ENCODE peak calls at places on chromosomes 16 and 17, in ten cellular contexts. B, I, N, J, U, L, H, G, M and V are unnamed samples.

GRCh38 chr16:5633845-5634440 is 536.3 kb upstream of the EEF2KMT start:
- DNase-seq in U (no peak), J (no peak), L (no peak), G (peak), B (no peak), I (no peak), M (no peak), H (no peak), N (no peak), V (no peak)

GRCh38 chr16:72876981-72877373 is 171.0 kb downstream of the ZFHX3 start:
- DNase-seq in L (no peak), B (no peak), J (no peak), H (no peak), M (no peak), I (no peak), U (no peak), N (no peak), G (no peak), V (no peak)

GRCh38 chr17:18318771-18319450 is 3.8 kb downstream of the SMCR8 start:
- DNase-seq in H (no peak), J (no peak), L (peak), G (no peak), M (no peak), N (no peak), B (no peak), U (peak), I (no peak), V (no peak)

GRCh38 chr16:53370827-53371226 is 63.4 kb upstream of the RBL2 start:
- DNase-seq in U (no peak), I (no peak), B (no peak), H (no peak), M (no peak), N (no peak), L (no peak), G (no peak), J (no peak), V (no peak)

GRCh38 chr17:77332034-77332971 is 191.5 kb downstream of the SEC14L1 start:
- DNase-seq in G (no peak), B (peak), U (peak), N (peak), M (no peak), J (peak), H (peak), L (peak), I (no peak), V (no peak)

GRCh38 chr16:55367796-55368195 is 43.8 kb downstream of the IRX6 start:
- DNase-seq in I (no peak), U (no peak), H (no peak), B (no peak), J (no peak), N (no peak), L (no peak), M (no peak), G (no peak), V (no peak)

GRCh38 chr17:48024149-48025039 is 13.2 kb downstream of the COPZ2 start:
- DNase-seq in J (no peak), M (no peak), B (peak), I (no peak), G (peak), U (peak), H (peak), L (peak), N (peak), V (peak)

GRCh38 chr16:68031951-68032350 is 8.9 kb downstream of the DUS2 start:
- DNase-seq in L (peak), G (peak), N (no peak), J (no peak), I (no peak), B (no peak), H (peak), U (peak), M (no peak), V (no peak)

GRCh38 chr17:12622726-12623125 is 43.0 kb upstream of the MYOCD start:
- DNase-seq in I (no peak), G (no peak), J (no peak), M (no peak), L (no peak), U (no peak), N (no peak), B (no peak), H (no peak), V (no peak)

GRCh38 chr16:27365142-27366089 is 36.6 kb upstream of the IL21R start:
- DNase-seq in M (no peak), I (peak), H (no peak), G (peak), U (no peak), N (no peak), B (no peak), L (no peak), J (no peak), V (no peak)

GRCh38 chr17:19533718-19534561 is at the start of gene SLC47A1:
- DNase-seq in H (peak), G (no peak), N (no peak), M (no peak), I (peak), B (no peak), L (peak), U (no peak), J (no peak), V (no peak)

GRCh38 chr16:69039333-69039941 is 66.0 kb upstream of the HAS3 start:
- DNase-seq in G (no peak), B (no peak), I (peak), N (no peak), L (no peak), M (no peak), U (peak), H (no peak), J (no peak), V (no peak)

DNA sequence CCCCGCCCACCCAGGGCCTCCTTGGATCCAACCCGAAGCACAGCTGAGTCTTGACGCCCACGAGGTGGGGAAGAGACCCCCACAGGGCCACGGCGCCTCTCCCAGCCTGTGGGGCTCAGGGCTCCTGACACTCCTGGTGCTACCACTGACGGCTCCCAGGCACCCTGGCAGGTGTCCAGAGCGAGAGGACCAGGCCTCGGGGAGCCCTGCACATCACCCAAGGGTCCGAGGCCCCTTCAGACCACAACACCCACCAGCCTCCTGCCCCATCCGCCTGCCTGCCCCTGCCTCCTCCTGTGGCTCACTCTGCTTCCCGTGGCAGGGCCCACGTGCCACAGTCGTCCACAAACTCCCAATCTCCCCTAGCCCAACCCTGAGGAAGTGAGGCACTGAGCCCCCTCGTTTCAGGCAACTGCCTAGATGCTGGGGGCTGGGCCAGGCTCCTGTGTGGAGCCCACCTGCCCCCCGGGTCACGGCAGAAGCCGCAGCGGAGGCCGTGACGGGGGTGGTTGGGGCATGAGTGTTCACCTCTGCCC is 28.3 kb upstream of the AATK start:
- DNase-seq in H (no peak), M (no peak), I (no peak), G (no peak), L (no peak), U (no peak), B (no peak), J (no peak), N (no peak), V (no peak)
- H3K27ac ChIP-seq in H (no peak), M (no peak), I (no peak), G (no peak), L (no peak), U (no peak), B (no peak), J (no peak), N (no peak), V (no peak)

GRCh38 chr17:15782809-15783208 is 50.7 kb downstream of the TBC1D26 start:
- DNase-seq in G (no peak), U (peak), M (no peak), J (peak), N (peak), H (peak), I (peak), L (no peak), B (no peak), V (no peak)
- TF ChIP-seq POLR2A in G (no peak), U (no peak), M (no peak), J (no peak), N (no peak), H (no peak), I (no peak), L (no peak), B (no peak), V (no peak)

DNA sequence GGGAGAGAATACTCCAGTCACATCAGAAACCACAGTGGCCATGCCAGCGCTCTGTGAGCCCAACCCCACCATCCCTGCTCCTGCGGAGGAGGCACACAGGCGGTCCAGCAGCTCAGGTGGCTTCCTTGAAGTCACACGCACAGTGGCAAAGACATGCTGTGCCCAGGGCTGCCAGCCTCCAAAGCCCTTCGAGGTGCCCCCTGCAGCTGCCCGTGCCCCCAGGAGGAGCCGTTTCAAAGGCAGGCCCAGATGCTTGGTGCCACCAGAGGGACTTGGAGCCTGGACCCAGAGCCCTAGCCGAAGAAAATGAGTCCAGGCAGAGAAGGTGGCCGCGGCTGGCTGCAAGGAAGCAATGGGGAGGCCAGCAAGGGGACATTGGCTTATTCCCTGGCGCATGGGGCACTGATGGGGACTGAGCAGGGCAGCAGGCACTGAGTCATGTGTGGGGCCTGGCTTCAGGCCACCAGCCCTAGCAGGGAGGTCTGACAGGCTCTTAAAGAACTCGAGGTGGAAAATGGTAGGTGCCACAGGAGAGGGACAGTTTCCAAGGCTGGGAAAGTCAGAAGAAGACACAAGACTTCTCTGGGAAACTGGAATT is 17.2 kb upstream of the CACNG1 start:
- DNase-seq in M (no peak), N (no peak), G (no peak), U (no peak), L (no peak), H (no peak), I (no peak), J (no peak), B (no peak), V (no peak)
- TF ChIP-seq POLR2AphosphoS5 in M (no peak), N (no peak), G (no peak), U (no peak), L (no peak), H (no peak), I (no peak), J (no peak), B (no peak), V (no peak)

GRCh38 chr16:84314814-84315213 is 20.1 kb downstream of the WFDC1 start:
- DNase-seq in G (no peak), L (no peak), U (peak), I (no peak), H (no peak), J (no peak), M (no peak), N (no peak), B (no peak), V (no peak)
- H3K27ac ChIP-seq in G (no peak), L (no peak), U (no peak), I (no peak), H (no peak), J (no peak), M (no peak), N (peak), B (no peak), V (no peak)

GRCh38 chr17:39225308-39225973 is at the start of gene STAC2:
- DNase-seq in J (no peak), M (no peak), B (no peak), G (no peak), L (peak), U (no peak), H (no peak), I (no peak), N (no peak), V (no peak)

GRCh38 chr17:39225974-39226683 is 384 bp upstream of the STAC2 start:
- DNase-seq in J (peak), U (peak), H (peak), G (no peak), M (no peak), L (no peak), B (no peak), I (peak), N (peak), V (peak)

GRCh38 chr17:39224778-39225307 is 902 bp downstream of the STAC2 start:
- DNase-seq in N (no peak), H (no peak), G (no peak), U (no peak), L (no peak), B (no peak), M (no peak), J (no peak), I (no peak), V (no peak)

GRCh38 chr17:39222866-39223834 is 2.6 kb downstream of the STAC2 start:
- DNase-seq in M (no peak), J (no peak), U (no peak), L (no peak), B (no peak), I (no peak), H (no peak), G (no peak), N (no peak), V (no peak)

DNA sequence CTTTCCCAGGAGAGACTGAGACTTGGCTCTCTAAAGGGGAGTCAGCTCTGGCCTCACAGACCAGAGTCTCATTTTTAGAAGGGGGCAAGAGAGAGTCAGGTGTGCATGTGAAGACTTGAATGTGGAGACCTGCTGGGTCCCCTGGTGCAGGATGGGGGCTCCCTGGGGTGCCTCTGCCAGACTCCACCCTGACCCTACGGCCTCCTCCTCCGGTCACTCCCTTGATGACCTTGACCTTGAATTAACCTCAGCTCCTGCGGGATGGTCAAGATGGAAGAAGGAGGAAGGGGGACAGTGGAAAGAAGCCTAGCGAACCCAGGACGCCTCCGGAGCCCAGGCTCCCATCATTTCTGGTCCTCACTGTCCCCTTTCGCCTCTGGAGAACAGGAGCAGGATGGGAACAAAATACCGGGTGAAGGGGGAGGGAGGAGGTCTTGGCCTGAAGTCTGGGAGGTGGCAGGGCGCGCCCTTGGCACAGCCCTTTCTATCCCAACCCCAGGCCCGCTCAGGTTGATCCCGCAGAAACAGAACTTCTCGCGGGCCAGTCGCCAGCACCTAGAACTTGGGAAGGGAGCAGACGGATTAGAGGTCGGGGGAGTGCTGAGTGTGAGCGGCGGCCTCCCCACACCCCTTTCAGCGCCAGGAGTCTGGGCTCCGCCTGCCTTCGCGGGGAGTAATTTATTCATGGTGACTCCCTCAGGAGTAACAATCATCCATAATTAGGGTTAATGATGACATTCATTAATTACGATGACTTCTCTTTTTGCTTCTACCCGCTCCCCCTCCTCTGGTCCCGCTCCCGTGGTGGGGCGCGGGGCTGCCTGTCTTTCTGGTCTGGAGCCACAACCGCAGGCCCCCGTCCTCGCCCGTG is 1.6 kb downstream of the STAC2 start:
- DNase-seq in U (no peak), L (no peak), B (no peak), J (no peak), H (no peak), M (no peak), G (no peak), N (no peak), I (no peak), V (no peak)
- TF ChIP-seq POLR2A in U (no peak), L (no peak), B (no peak), J (no peak), H (no peak), M (no peak), G (no peak), N (no peak), I (no peak), V (no peak)

GRCh38 chr16:31877876-31878642 is 4.5 kb downstream of the ZNF267 start:
- DNase-seq in J (no peak), B (no peak), L (no peak), U (no peak), G (no peak), N (no peak), I (no peak), H (no peak), M (no peak), V (no peak)
- TF ChIP-seq POLR2AphosphoS5 in J (no peak), B (no peak), L (no peak), U (no peak), G (no peak), N (no peak), I (peak), H (no peak), M (peak), V (no peak)

GRCh38 chr17:75530837-75531723 is 5.6 kb downstream of the LLGL2 start:
- DNase-seq in B (no peak), H (no peak), G (no peak), N (peak), I (no peak), J (no peak), U (no peak), L (no peak), M (no peak), V (no peak)
- H3K27ac ChIP-seq in B (peak), H (peak), G (peak), N (peak), I (no peak), J (no peak), U (no peak), L (no peak), M (no peak), V (no peak)

DNA sequence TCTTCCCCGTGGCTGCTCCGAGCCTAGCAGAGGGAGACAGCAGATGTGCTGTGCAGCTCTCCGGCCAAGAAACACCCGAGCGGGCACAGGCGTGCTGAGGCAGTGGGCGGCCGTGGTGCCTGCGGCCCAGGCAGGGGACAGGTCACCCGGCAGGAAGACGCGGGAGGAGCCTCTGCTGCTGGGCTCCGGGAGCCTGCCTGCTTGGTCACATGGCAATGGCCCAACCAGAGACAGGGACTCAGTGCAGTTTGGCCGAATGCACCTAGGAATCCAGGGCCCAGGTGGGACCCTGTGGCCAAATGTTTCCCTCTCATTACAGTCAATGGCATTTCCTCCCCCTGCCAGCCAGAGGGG is 118.1 kb downstream of the C16orf78 start:
- DNase-seq in G (peak), B (peak), M (no peak), N (no peak), H (peak), U (peak), J (peak), I (peak), L (peak), V (peak)
- TF ChIP-seq POLR2A in G (no peak), B (no peak), M (no peak), N (no peak), H (no peak), U (no peak), J (no peak), I (no peak), L (no peak), V (no peak)

DNA sequence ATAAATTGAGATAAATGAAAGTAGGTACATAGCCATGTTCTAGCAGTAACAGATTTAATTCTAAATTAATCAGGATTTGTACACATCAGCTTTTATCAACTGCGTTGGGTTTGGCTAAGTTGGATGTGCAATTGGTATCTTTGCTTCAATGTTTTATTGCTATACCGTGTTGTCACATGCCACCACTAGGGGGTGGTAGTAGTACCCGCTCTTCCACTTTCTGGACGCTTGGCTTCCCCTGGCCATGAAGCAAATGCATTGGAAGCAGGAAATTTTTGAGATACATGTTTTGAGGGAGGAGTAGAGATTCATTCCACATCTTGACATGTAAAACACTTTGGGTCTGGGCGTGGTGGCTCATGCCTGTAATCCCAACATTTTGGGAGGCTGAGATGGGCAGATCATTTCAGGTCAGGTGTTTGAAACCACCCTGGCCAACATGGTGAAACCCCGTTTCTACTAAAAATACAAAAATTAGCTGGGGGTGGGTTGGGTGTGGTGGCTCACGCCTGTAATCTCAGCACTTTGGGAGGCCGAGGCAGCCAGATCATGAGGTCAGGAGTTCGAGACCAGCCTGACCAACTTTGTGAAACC is 58.6 kb downstream of the EMP2 start:
- DNase-seq in G (peak), M (no peak), B (no peak), J (no peak), L (no peak), I (peak), N (peak), H (peak), U (peak), V (peak)
- TF ChIP-seq POLR2AphosphoS5 in G (no peak), M (no peak), B (no peak), J (no peak), L (no peak), I (no peak), N (no peak), H (no peak), U (peak), V (peak)